ENCODE peak calls at places on chromosome 7, in four cellular contexts. F is body of pancreas, K is left ventricle myocardium inferior, T is trophoblast cell. I is an unnamed sample. For H3K4me1 and H3K36me3, the result is how much of the 10 kb centered on the place peaks cover.

GRCh38 chr7:141674201-141674671 is 27.7 kb downstream of the DENND11 start:
- DNase-seq in F (no peak), K (no peak), T (peak), I (no peak)

GRCh38 chr7:332020-332517 is 42.1 kb downstream of the FOXL3 start:
- DNase-seq in F (peak), K (no peak), T (no peak), I (no peak)

GRCh38 chr7:139588632-139589031 is 65.1 kb downstream of the CLEC2L start:
- DNase-seq in F (peak), K (no peak), T (peak), I (no peak)

GRCh38 chr7:98212532-98213041 is 1.3 kb downstream of the BHLHA15 start:
- DNase-seq in F (no peak), K (no peak), T (peak), I (no peak)

GRCh38 chr7:70419816-70420215 is 712.1 kb upstream of the GALNT17 start:
- DNase-seq in F (no peak), K (no peak), T (no peak), I (no peak)

GRCh38 chr7:101172854-101173751 is 7.0 kb downstream of the NAT16 start:
- DNase-seq in F (peak), K (peak), T (no peak), I (no peak)

GRCh38 chr7:90511776-90512175 is 42.3 kb downstream of the PTTG1IP2 start:
- DNase-seq in F (no peak), K (no peak), T (no peak), I (no peak)

GRCh38 chr7:107660381-107661080 is at the start of gene SLC26A4:
- DNase-seq in F (peak), K (no peak), T (peak), I (no peak)

GRCh38 chr7:110090113-110090820 is 1000.7 kb upstream of the LRRN3 start:
- DNase-seq in F (peak), K (no peak), T (peak), I (peak)

GRCh38 chr7:104152468-104152867 is 55.3 kb downstream of the ORC5 start:
- DNase-seq in F (no peak), K (no peak), T (no peak), I (no peak)

DNA sequence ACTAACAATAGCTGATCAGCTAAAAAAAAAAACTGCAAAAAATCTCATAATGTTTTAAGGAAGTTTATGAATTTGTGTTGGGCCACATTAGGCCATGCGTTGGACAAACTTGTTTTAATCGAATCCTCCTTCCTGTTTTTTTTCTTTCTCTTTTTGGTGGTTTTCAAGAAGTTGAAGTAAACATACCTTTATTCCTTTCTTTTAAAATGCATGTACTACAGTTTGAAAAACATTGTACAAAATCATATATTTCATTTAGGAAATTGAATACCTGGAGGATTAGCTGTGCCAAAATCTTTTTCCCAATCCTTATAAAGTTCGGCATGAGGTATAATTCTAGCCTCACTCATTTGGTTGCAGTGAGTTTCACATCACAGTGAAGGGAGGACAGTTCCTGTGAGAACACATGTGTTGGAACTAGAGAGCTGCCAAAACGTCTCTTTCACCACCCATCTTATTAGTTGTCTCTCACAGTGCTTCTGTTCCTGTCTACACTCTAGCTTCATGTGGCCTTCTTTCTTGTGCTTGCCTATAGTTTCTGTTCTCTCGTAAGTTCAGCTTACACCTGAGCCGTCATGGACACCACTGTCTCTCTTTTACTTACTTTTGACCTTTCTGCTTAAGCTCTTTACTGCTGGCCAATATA is 37.7 kb downstream of the ZNRF2 start:
- DNase-seq in F (peak), K (no peak), T (no peak), I (peak)
- H3K4me3 ChIP-seq in F (no peak), K (peak), T (no peak), I (peak)

DNA sequence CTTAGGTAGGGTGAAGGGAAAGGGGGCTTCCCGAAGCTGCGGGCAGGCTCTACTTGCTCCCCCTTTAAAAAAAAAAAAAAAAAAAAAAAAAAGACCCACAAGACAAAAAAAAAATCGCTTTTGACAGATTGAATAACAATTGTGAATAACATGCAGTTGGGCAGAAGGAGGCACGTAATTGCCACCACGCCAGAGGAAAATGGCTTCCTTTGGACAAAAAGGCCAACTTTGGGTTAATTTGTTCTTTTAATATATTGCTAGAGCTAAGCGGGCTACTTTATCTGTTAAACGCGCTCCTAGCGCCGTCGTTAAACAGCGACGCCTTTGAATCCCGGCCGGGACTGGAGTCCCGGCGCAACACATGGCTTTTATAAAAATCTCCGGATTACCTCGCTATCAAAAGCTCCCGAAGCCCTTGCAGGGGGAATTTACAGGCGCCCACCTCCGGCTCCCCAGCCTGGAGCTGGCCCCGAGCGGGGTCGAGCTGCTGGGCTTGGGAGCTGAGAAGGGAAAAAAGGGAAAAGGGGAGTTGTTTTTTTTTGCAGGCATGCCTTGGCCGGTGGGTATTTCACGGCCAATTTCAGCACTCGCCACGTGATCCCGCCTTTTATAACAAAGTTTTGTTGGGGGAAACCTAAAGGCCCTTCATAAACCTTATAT is 1.2 kb downstream of the HOXA11 start:
- DNase-seq in F (no peak), K (no peak), T (peak), I (no peak)
- H3K4me1 ChIP-seq in F (half or more), K (half or more), T (under half), I (under half)

GRCh38 chr7:118662266-118662665 is 437.8 kb downstream of the ANKRD7 start:
- DNase-seq in F (no peak), K (no peak), T (no peak), I (no peak)

GRCh38 chr7:118657391-118658005 is 433.0 kb downstream of the ANKRD7 start:
- DNase-seq in F (no peak), K (no peak), T (no peak), I (no peak)
- H3K36me3 ChIP-seq in F (under half), K (under half), T (under half), I (under half)

GRCh38 chr7:128025380-128025779 is 5.9 kb downstream of the LRRC4 start:
- DNase-seq in F (no peak), K (no peak), T (peak), I (no peak)

GRCh38 chr7:128029405-128029995 is 1.7 kb downstream of the LRRC4 start:
- DNase-seq in F (no peak), K (no peak), T (no peak), I (no peak)

GRCh38 chr7:128027485-128027980 is 3.7 kb downstream of the LRRC4 start:
- DNase-seq in F (no peak), K (no peak), T (no peak), I (no peak)

GRCh38 chr7:128024154-128024553 is 7.1 kb downstream of the LRRC4 start:
- DNase-seq in F (no peak), K (no peak), T (no peak), I (no peak)

GRCh38 chr7:128026551-128026950 is 4.7 kb downstream of the LRRC4 start:
- DNase-seq in F (no peak), K (no peak), T (no peak), I (no peak)
- H3K4me3 ChIP-seq in F (no peak), K (no peak), T (no peak), I (no peak)

GRCh38 chr7:12565873-12566272 is 4.6 kb upstream of the SCIN start:
- DNase-seq in F (no peak), K (no peak), T (no peak), I (no peak)
- H3K4me1 ChIP-seq in F (under half), K (under half), T (under half), I (under half)

DNA sequence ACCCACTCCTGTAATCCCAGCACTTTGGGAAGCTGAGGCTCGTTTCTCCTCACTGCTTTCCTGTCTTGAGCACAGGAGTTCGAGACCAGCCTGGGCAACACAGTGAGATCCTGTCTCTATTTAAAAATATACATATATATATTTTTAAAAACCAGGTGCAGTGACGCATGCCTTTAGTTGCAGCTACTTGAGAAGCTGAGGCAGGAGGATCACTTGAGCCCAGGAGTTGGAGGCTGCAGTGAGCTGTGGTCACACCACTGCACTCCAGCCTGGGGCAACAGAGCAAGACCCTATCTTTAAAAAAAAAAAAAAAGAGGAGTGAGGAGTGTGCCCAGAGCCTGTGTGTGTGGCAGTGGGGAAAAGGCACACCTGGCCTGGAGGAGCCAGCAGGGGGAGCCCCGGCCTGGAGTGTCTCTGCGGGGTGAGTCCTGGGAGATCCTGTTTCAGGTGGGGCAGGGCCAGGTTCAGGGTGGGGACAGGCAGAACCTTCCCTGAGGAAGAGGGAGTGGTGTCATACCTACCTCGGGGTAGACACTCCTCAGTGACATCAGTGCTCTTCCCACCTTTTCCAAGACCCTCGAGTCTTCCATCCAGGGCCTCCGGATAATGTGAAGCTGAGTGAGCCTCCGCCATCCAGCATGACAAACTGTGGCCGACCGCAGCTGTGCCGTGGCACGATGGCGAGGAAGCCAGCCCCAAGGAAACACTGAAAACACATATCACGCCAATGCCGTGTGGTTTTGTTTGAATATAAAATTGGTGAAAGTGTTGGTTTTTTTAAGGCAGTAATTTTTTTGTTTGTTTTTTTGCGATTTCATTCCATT is 9.0 kb upstream of the ARPC1B start:
- DNase-seq in F (peak), K (no peak), T (peak), I (peak)
- H3K36me3 ChIP-seq in F (under half), K (half or more), T (under half), I (under half)

DNA sequence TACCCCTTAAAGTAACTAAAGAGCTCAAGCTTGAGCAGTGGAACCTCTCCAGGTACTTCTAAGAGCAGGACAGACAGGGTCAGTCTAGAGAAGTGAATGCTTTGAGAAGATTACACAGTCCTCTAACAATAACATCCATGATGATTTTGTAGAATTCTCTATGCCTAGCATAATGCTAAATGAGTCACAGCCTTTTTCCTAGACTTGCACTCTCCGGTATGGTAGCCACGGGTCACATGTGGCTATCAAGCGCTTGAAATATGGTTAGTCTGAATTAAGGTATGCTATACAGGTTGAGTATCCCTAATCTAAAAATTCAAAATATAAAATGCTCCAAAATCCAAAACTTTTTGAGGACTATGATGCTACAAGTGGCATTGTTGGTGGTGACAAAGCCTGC is 166.6 kb upstream of the MKLN1 start:
- DNase-seq in F (no peak), K (no peak), T (peak), I (no peak)
- H3K4me3 ChIP-seq in F (no peak), K (no peak), T (no peak), I (no peak)

DNA sequence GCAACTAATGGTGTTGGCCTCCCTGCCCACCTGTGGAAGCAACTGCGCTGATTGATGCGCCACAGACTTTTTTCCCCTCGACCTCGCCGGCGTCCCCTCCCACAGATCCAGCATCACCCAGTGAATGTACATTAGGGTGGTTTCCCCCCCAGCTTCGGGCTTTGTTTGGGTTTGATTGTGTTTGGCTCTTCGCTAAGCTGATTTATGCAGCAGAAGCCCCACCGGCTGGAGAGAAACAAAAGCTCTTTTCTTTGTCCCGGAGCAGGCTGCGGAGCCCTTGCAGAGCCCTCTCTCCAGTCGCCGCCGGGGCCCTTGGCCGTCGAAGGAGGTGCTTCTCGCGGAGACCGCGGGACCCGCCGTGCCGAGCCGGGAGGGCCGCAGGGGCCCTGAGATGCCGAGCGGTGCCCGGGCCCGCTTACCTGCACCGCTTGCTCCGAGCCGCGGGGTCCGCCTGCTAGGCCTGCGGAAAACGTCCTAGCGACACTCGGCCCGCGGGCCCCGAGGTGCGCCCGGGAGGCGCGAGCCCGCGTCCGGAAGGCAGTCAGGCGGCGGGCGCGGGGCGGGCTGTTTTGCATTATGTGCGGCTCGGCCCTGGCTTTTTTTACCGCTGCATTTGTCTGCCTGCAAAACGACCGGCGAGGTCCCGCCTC is 656 bp downstream of the ITGB8 start:
- DNase-seq in F (peak), K (peak), T (peak), I (no peak)
- H3K4me1 ChIP-seq in F (under half), K (under half), T (under half), I (under half)